ENCODE peak calls at places on chromosome 1, in eight cellular contexts. One of them, this sample, is unnamed.

GRCh38 chr1:208917719-208918118 is 665.8 kb upstream of the CAMK1G start:
- DNase-seq in NCI-H1694: no peak
- DNase-seq in anterior cingulate cortex: no peak
- DNase-seq in amniotic stem cell: no peak
- DNase-seq in HFF-Myc: no peak
- DNase-seq in HFFc6: no peak
- DNase-seq in T follicular helper cell: no peak
- DNase-seq in psoas muscle: no peak
- DNase-seq in this sample: no peak

GRCh38 chr1:245306628-245307410 is 152.0 kb downstream of the KIF26B start:
- DNase-seq in NCI-H1694: no peak
- DNase-seq in anterior cingulate cortex: no peak
- DNase-seq in amniotic stem cell: no peak
- DNase-seq in HFF-Myc: no peak
- DNase-seq in HFFc6: no peak
- DNase-seq in T follicular helper cell: no peak
- DNase-seq in psoas muscle: no peak
- DNase-seq in this sample: no peak

GRCh38 chr1:87167855-87168630 is 160.6 kb upstream of the LMO4 start:
- DNase-seq in NCI-H1694: no peak
- DNase-seq in anterior cingulate cortex: no peak
- DNase-seq in amniotic stem cell: no peak
- DNase-seq in HFF-Myc: no peak
- DNase-seq in HFFc6: no peak
- DNase-seq in T follicular helper cell: no peak
- DNase-seq in psoas muscle: no peak
- DNase-seq in this sample: no peak

GRCh38 chr1:156704930-156705320 is 458 bp downstream of the CRABP2 start:
- DNase-seq in NCI-H1694: no peak
- DNase-seq in anterior cingulate cortex: no peak
- DNase-seq in amniotic stem cell: peak; percentile 72
- DNase-seq in HFF-Myc: no peak
- DNase-seq in HFFc6: peak; percentile 68
- DNase-seq in T follicular helper cell: no peak
- DNase-seq in psoas muscle: peak; percentile 82
- DNase-seq in this sample: peak; percentile 69

GRCh38 chr1:150621497-150622113 is 7.8 kb downstream of the ENSA start:
- DNase-seq in NCI-H1694: peak; percentile 57
- DNase-seq in anterior cingulate cortex: no peak
- DNase-seq in amniotic stem cell: peak; percentile 32
- DNase-seq in HFF-Myc: no peak
- DNase-seq in HFFc6: peak; percentile 59
- DNase-seq in T follicular helper cell: peak; percentile 50
- DNase-seq in psoas muscle: peak; percentile 28
- DNase-seq in this sample: no peak

GRCh38 chr1:67459068-67459467 is 28.9 kb upstream of the SERBP1 start:
- DNase-seq in NCI-H1694: no peak
- DNase-seq in anterior cingulate cortex: no peak
- DNase-seq in amniotic stem cell: no peak
- DNase-seq in HFF-Myc: no peak
- DNase-seq in HFFc6: no peak
- DNase-seq in T follicular helper cell: no peak
- DNase-seq in psoas muscle: no peak
- DNase-seq in this sample: no peak

GRCh38 chr1:115933625-115934024 is 42.7 kb upstream of the SLC22A15 start:
- DNase-seq in NCI-H1694: no peak
- DNase-seq in anterior cingulate cortex: no peak
- DNase-seq in amniotic stem cell: no peak
- DNase-seq in HFF-Myc: no peak
- DNase-seq in HFFc6: no peak
- DNase-seq in T follicular helper cell: no peak
- DNase-seq in psoas muscle: no peak
- DNase-seq in this sample: no peak

GRCh38 chr1:158285756-158286241 is 3.9 kb upstream of the CD1C start:
- DNase-seq in NCI-H1694: no peak
- DNase-seq in anterior cingulate cortex: peak; percentile 10
- DNase-seq in amniotic stem cell: no peak
- DNase-seq in HFF-Myc: no peak
- DNase-seq in HFFc6: no peak
- DNase-seq in T follicular helper cell: no peak
- DNase-seq in psoas muscle: peak; percentile 20
- DNase-seq in this sample: peak; percentile 85

GRCh38 chr1:236480758-236481436 is 42.9 kb upstream of the LGALS8 start:
- DNase-seq in NCI-H1694: no peak
- DNase-seq in anterior cingulate cortex: no peak
- DNase-seq in amniotic stem cell: no peak
- DNase-seq in HFF-Myc: no peak
- DNase-seq in HFFc6: no peak
- DNase-seq in T follicular helper cell: no peak
- DNase-seq in psoas muscle: no peak
- DNase-seq in this sample: no peak

GRCh38 chr1:154775559-154776338 is 94.3 kb downstream of the KCNN3 start:
- DNase-seq in NCI-H1694: no peak
- DNase-seq in anterior cingulate cortex: no peak
- DNase-seq in amniotic stem cell: no peak
- DNase-seq in HFF-Myc: no peak
- DNase-seq in HFFc6: no peak
- DNase-seq in T follicular helper cell: no peak
- DNase-seq in psoas muscle: no peak
- DNase-seq in this sample: peak; percentile 33

GRCh38 chr1:162977944-162978568 is 91.1 kb upstream of the RGS4 start:
- DNase-seq in NCI-H1694: peak; percentile 89
- DNase-seq in anterior cingulate cortex: no peak
- DNase-seq in amniotic stem cell: no peak
- DNase-seq in HFF-Myc: peak; percentile 72
- DNase-seq in HFFc6: no peak
- DNase-seq in T follicular helper cell: no peak
- DNase-seq in psoas muscle: no peak
- DNase-seq in this sample: no peak

GRCh38 chr1:91761303-91761721 is 124.6 kb downstream of the TGFBR3 start:
- DNase-seq in NCI-H1694: no peak
- DNase-seq in anterior cingulate cortex: no peak
- DNase-seq in amniotic stem cell: no peak
- DNase-seq in HFF-Myc: no peak
- DNase-seq in HFFc6: no peak
- DNase-seq in T follicular helper cell: no peak
- DNase-seq in psoas muscle: peak; percentile 57
- DNase-seq in this sample: no peak

GRCh38 chr1:224493269-224493668 is 58.7 kb upstream of the WDR26 start:
- DNase-seq in NCI-H1694: no peak
- DNase-seq in anterior cingulate cortex: no peak
- DNase-seq in amniotic stem cell: no peak
- DNase-seq in HFF-Myc: no peak
- DNase-seq in HFFc6: no peak
- DNase-seq in T follicular helper cell: no peak
- DNase-seq in psoas muscle: no peak
- DNase-seq in this sample: no peak

GRCh38 chr1:33339413-33339812 is 18.5 kb upstream of the A3GALT2 start:
- DNase-seq in NCI-H1694: no peak
- DNase-seq in anterior cingulate cortex: peak; percentile 14
- DNase-seq in amniotic stem cell: no peak
- DNase-seq in HFF-Myc: no peak
- DNase-seq in HFFc6: no peak
- DNase-seq in T follicular helper cell: no peak
- DNase-seq in psoas muscle: peak; percentile 67
- DNase-seq in this sample: no peak

GRCh38 chr1:66090863-66091457 is 298.3 kb downstream of the PDE4B start:
- DNase-seq in NCI-H1694: no peak
- DNase-seq in anterior cingulate cortex: no peak
- DNase-seq in amniotic stem cell: no peak
- DNase-seq in HFF-Myc: no peak
- DNase-seq in HFFc6: no peak
- DNase-seq in T follicular helper cell: no peak
- DNase-seq in psoas muscle: no peak
- DNase-seq in this sample: no peak

GRCh38 chr1:246629030-246629429 is 62.8 kb downstream of the CNST start:
- DNase-seq in NCI-H1694: no peak
- DNase-seq in anterior cingulate cortex: no peak
- DNase-seq in amniotic stem cell: no peak
- DNase-seq in HFF-Myc: no peak
- DNase-seq in HFFc6: no peak
- DNase-seq in T follicular helper cell: no peak
- DNase-seq in psoas muscle: no peak
- DNase-seq in this sample: no peak

GRCh38 chr1:200179781-200180160 is 152.3 kb downstream of the NR5A2 start:
- DNase-seq in NCI-H1694: no peak
- DNase-seq in anterior cingulate cortex: no peak
- DNase-seq in amniotic stem cell: no peak
- DNase-seq in HFF-Myc: peak; percentile 15
- DNase-seq in HFFc6: peak; percentile 30
- DNase-seq in T follicular helper cell: no peak
- DNase-seq in psoas muscle: no peak
- DNase-seq in this sample: no peak

GRCh38 chr1:31714442-31715096 is 10.8 kb upstream of the COL16A1 start:
- DNase-seq in NCI-H1694: no peak
- DNase-seq in anterior cingulate cortex: no peak
- DNase-seq in amniotic stem cell: no peak
- DNase-seq in HFF-Myc: no peak
- DNase-seq in HFFc6: peak; percentile 63
- DNase-seq in T follicular helper cell: no peak
- DNase-seq in psoas muscle: peak; percentile 89
- DNase-seq in this sample: peak; percentile 80

GRCh38 chr1:58412071-58412580 is 134.4 kb downstream of the OMA1 start:
- DNase-seq in NCI-H1694: no peak
- DNase-seq in anterior cingulate cortex: no peak
- DNase-seq in amniotic stem cell: no peak
- DNase-seq in HFF-Myc: no peak
- DNase-seq in HFFc6: peak; percentile 77
- DNase-seq in T follicular helper cell: no peak
- DNase-seq in psoas muscle: no peak
- DNase-seq in this sample: no peak

GRCh38 chr1:22922640-22923039 is 50.0 kb downstream of the LACTBL1 start:
- DNase-seq in NCI-H1694: no peak
- DNase-seq in anterior cingulate cortex: no peak
- DNase-seq in amniotic stem cell: no peak
- DNase-seq in HFF-Myc: peak; percentile 24
- DNase-seq in HFFc6: no peak
- DNase-seq in T follicular helper cell: no peak
- DNase-seq in psoas muscle: no peak
- DNase-seq in this sample: peak; percentile 9

GRCh38 chr1:56477164-56478111 is 101.9 kb downstream of the PLPP3 start:
- DNase-seq in NCI-H1694: no peak
- DNase-seq in anterior cingulate cortex: peak; percentile 33
- DNase-seq in amniotic stem cell: no peak
- DNase-seq in HFF-Myc: no peak
- DNase-seq in HFFc6: no peak
- DNase-seq in T follicular helper cell: no peak
- DNase-seq in psoas muscle: peak; percentile 59
- DNase-seq in this sample: peak; percentile 85

GRCh38 chr1:156627313-156627880 is 8.2 kb downstream of the HAPLN2 start:
- DNase-seq in NCI-H1694: peak; percentile 91
- DNase-seq in anterior cingulate cortex: peak; percentile 28
- DNase-seq in amniotic stem cell: no peak
- DNase-seq in HFF-Myc: no peak
- DNase-seq in HFFc6: peak; percentile 60
- DNase-seq in T follicular helper cell: no peak
- DNase-seq in psoas muscle: no peak
- DNase-seq in this sample: no peak